ENCODE peak calls at places on chromosomes 3 and 15, in nine cellular contexts. Z is heart left ventricle, L is stomach, T is ovary, G is testis, C is breast epithelium, O is esophagus squamous epithelium, M is adrenal gland, I is vagina. N is an unnamed sample.

GRCh38 chr3:116614795-116615362 is 94.7 kb upstream of the TUSC7 start:
- DNase-seq in Z (no peak), L (no peak), T (no peak), G (no peak), C (no peak), O (no peak), M (no peak), I (no peak), N (no peak)

GRCh38 chr3:113631573-113631972 is 64.9 kb downstream of the USF3 start:
- DNase-seq in Z (no peak), L (no peak), T (no peak), G (no peak), C (no peak), O (no peak), M (no peak), I (no peak), N (no peak)

GRCh38 chr15:90203922-90204321 is 2.8 kb downstream of the SEMA4B start:
- DNase-seq in Z (no peak), L (no peak), T (no peak), G (no peak), C (no peak), O (no peak), M (no peak), I (no peak), N (peak; percentile 46)

GRCh38 chr15:89690276-89691218 is at the start of the genes PEX11A and WDR93:
- DNase-seq in Z (peak; percentile 77), L (peak; percentile 90), T (peak; percentile 83), G (peak; percentile 92), C (peak; percentile 81), O (peak; percentile 18), M (peak; percentile 84), I (no peak), N (peak; percentile 89)

GRCh38 chr3:127629462-127630403 is 748 bp downstream of the PODXL2 start:
- DNase-seq in Z (no peak), L (no peak), T (no peak), G (no peak), C (no peak), O (no peak), M (no peak), I (no peak), N (peak; percentile 19)

GRCh38 chr3:120348065-120348980 is 831 bp downstream of the LRRC58 start:
- DNase-seq in Z (no peak), L (no peak), T (no peak), G (no peak), C (peak; percentile 24), O (no peak), M (no peak), I (no peak), N (no peak)

GRCh38 chr15:98976500-98976899 is 31.1 kb downstream of the PGPEP1L start:
- DNase-seq in Z (no peak), L (no peak), T (no peak), G (no peak), C (no peak), O (no peak), M (no peak), I (no peak), N (no peak)

GRCh38 chr15:91975241-91975978 is 121.9 kb downstream of the SLCO3A1 start:
- DNase-seq in Z (no peak), L (no peak), T (no peak), G (no peak), C (no peak), O (no peak), M (peak; percentile 31), I (no peak), N (no peak)

GRCh38 chr15:48392356-48392755 is 61.1 kb downstream of the DUT start:
- DNase-seq in Z (peak; percentile 38), L (no peak), T (peak; percentile 53), G (peak; percentile 75), C (peak; percentile 44), O (no peak), M (peak; percentile 79), I (no peak), N (peak; percentile 39)

GRCh38 chr3:156187146-156187769 is 66.9 kb downstream of the KCNAB1 start:
- DNase-seq in Z (no peak), L (no peak), T (no peak), G (no peak), C (no peak), O (no peak), M (no peak), I (no peak), N (no peak)

GRCh38 chr3:195441051-195441450 is 1.8 kb downstream of the ACAP2 start:
- DNase-seq in Z (no peak), L (no peak), T (no peak), G (no peak), C (no peak), O (no peak), M (no peak), I (no peak), N (no peak)

GRCh38 chr3:195443391-195443989 is 670 bp upstream of the ACAP2 start:
- DNase-seq in Z (no peak), L (no peak), T (no peak), G (no peak), C (no peak), O (no peak), M (no peak), I (no peak), N (no peak)

GRCh38 chr3:195442573-195443390 is at the start of gene ACAP2:
- DNase-seq in Z (peak; percentile 100), L (peak; percentile 100), T (peak; percentile 100), G (peak; percentile 100), C (peak; percentile 100), O (peak; percentile 97), M (peak; percentile 100), I (peak; percentile 100), N (peak; percentile 99)

GRCh38 chr3:195441476-195441970 is 1.3 kb downstream of the ACAP2 start:
- DNase-seq in Z (no peak), L (no peak), T (no peak), G (peak; percentile 30), C (no peak), O (no peak), M (no peak), I (no peak), N (no peak)

DNA sequence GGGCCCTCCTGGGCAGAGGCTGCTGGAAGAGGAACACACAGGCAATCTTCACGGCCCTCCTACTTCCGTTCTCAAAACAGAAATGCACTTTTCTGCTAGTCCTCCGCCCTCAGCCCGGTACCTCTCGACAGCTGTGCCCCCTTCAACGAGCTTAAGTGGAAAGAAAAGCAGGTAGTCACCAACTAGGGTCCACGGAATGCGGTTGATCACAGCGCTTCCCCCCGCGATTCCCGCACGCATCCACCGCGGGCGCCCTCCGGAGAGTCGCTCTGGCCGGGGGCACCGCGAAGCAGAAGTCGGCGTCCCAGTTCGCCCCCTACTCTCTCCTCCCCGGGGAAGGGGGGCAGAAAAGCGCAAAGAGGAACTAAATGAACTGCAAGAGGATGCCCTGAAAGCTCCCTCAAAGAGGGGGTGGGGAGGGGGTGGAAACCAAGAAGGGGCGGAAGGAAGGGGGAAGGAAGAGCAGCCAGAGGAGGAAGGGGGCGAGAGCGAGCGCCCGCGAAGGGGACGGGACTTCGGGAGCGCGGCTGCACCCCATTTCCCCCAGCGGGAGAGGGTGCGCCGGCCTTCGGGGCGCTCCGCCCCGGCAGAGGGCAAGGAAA is 748 bp downstream of the ACAP2 start:
- DNase-seq in Z (peak; percentile 56), L (peak; percentile 35), T (peak; percentile 35), G (peak; percentile 68), C (peak; percentile 30), O (no peak), M (peak; percentile 51), I (no peak), N (peak; percentile 45)
- H3K27ac ChIP-seq in Z (peak overlapping the region; percentile 96), L (peak overlapping the region; percentile 90), T (peak overlapping the region; percentile 89), G (peak overlapping the region; percentile 94), C (peak overlapping the region; percentile 88), O (peak overlapping the region; percentile 98), M (peak overlapping the region; percentile 95), I (peak overlapping the region; percentile 99), N (peak overlapping the region; percentile 87)

GRCh38 chr15:75842722-75843617 is at the start of gene UBE2Q2:
- DNase-seq in Z (peak; percentile 80), L (peak; percentile 63), T (peak; percentile 72), G (peak; percentile 83), C (peak; percentile 39), O (no peak), M (peak; percentile 71), I (no peak), N (peak; percentile 70)
- TF ChIP-seq POLR2A in Z (no peak), L (no peak), T (peak; percentile 6), G (no peak), C (no peak), O (no peak), M (no peak), I (no peak), N (no peak)

GRCh38 chr3:108021533-108021932 is 69.3 kb downstream of the CD47 start:
- DNase-seq in Z (no peak), L (no peak), T (no peak), G (no peak), C (no peak), O (no peak), M (no peak), I (no peak), N (no peak)

GRCh38 chr3:108029466-108029865 is 61.4 kb downstream of the CD47 start:
- DNase-seq in Z (no peak), L (no peak), T (no peak), G (no peak), C (no peak), O (no peak), M (no peak), I (no peak), N (no peak)

GRCh38 chr3:108022316-108023150 is 68.3 kb downstream of the CD47 start:
- DNase-seq in Z (no peak), L (no peak), T (no peak), G (no peak), C (no peak), O (no peak), M (no peak), I (no peak), N (no peak)

GRCh38 chr3:108021131-108021530 is 69.7 kb downstream of the CD47 start:
- DNase-seq in Z (no peak), L (no peak), T (no peak), G (no peak), C (no peak), O (no peak), M (no peak), I (no peak), N (no peak)

DNA sequence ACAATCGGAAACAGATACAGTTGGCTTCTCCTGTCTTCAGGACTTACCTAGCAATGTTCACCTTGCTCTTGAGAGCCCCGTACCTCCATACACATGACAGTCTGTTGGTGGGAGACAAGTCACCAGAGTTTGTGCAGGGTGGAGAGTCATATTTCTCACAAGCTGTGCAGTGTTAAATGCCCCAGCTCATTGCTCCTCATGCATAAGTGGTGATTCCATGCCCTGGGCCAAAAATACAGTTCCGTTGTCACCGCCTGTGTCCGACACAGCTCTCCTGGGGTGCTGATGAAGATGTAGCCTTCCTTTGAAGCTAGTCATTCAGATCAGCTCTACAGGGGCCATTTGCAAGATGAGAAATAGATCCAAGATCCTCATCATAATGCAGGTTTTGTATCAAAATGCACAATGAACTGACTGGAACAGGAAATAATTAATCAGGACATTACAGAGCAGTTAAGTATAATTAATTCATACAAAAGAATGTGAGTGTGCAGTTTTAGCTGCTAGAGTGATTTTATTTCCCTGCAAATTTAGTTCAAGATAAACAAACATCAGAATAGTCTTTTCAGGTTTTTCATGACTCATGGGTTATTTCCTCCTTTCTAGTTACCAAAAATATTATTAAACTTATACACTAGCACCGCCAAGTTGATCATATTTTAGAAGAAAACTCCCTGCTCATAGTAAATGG is 66.5 kb downstream of the CD47 start:
- DNase-seq in Z (no peak), L (no peak), T (no peak), G (no peak), C (no peak), O (no peak), M (no peak), I (no peak), N (no peak)
- TF ChIP-seq CTCF in Z (no peak), L (no peak), T (no peak), G (no peak), C (no peak), O (no peak), M (no peak), I (no peak), N (no peak)

GRCh38 chr15:74434260-74434915 is 630 bp upstream of the SEMA7A start:
- DNase-seq in Z (no peak), L (no peak), T (no peak), G (no peak), C (no peak), O (no peak), M (no peak), I (no peak), N (no peak)
- H3K27ac ChIP-seq in Z (no peak overlapping the region), L (peak overlapping the region; percentile 47), T (peak overlapping the region; percentile 49), G (peak overlapping the region; percentile 89), C (peak overlapping the region; percentile 35), O (peak overlapping the region; percentile 36), M (no peak overlapping the region), I (peak overlapping the region; percentile 74), N (peak overlapping the region; percentile 44)

N was measured in body of pancreas.